ENCODE peak calls at places on chromosome 20, in seven cellular contexts. P is upper lobe of left lung, T is BJ, I is H1, B is MM.1S, D is brain microvascular endothelial cell, A is K562. Q is an unnamed sample.

GRCh38 chr20:58251979-58252591 is 23.6 kb upstream of the ANKRD60 start:
- DNase-seq in P (no peak), T (peak; percentile 57), I (no peak), B (no peak), D (peak; percentile 93), A (peak; percentile 85), Q (peak; percentile 98)

GRCh38 chr20:47927385-47927851 is 142.1 kb upstream of the SULF2 start:
- DNase-seq in P (no peak), T (no peak), I (no peak), B (no peak), D (no peak), A (no peak), Q (peak; percentile 99)

GRCh38 chr20:47487175-47487917 is 14.3 kb upstream of the NCOA3 start:
- DNase-seq in P (no peak), T (no peak), I (no peak), B (peak; percentile 98), D (peak; percentile 12), A (peak; percentile 71), Q (peak; percentile 47)

GRCh38 chr20:57133926-57134650 is 132.4 kb downstream of the BMP7 start:
- DNase-seq in P (no peak), T (no peak), I (no peak), B (no peak), D (no peak), A (no peak), Q (no peak)

GRCh38 chr20:9143926-9144325 is 75.0 kb downstream of the PLCB4 start:
- DNase-seq in P (no peak), T (no peak), I (no peak), B (no peak), D (no peak), A (no peak), Q (no peak)

GRCh38 chr20:4082406-4083102 is 67.2 kb upstream of the RNF24 start:
- DNase-seq in P (peak; percentile 92), T (no peak), I (no peak), B (peak; percentile 74), D (peak; percentile 67), A (peak; percentile 93), Q (no peak)

GRCh38 chr20:49775229-49775693 is 37.4 kb upstream of the SLC9A8 start:
- DNase-seq in P (peak; percentile 92), T (peak; percentile 24), I (peak; percentile 44), B (no peak), D (peak; percentile 38), A (peak; percentile 72), Q (peak; percentile 69)

GRCh38 chr20:58407966-58408557 is 19.0 kb downstream of the VAPB start:
- DNase-seq in P (no peak), T (no peak), I (no peak), B (peak; percentile 44), D (no peak), A (no peak), Q (peak; percentile 56)

GRCh38 chr20:49445176-49445575 is 37.3 kb downstream of the KCNB1 start:
- DNase-seq in P (no peak), T (no peak), I (no peak), B (no peak), D (no peak), A (no peak), Q (peak; percentile 11)

GRCh38 chr20:3115190-3116107 is 30.9 kb upstream of the AVP start:
- DNase-seq in P (no peak), T (no peak), I (peak; percentile 31), B (peak; percentile 38), D (peak; percentile 25), A (peak; percentile 51), Q (peak; percentile 36)

GRCh38 chr20:40073535-40074111 is 615.4 kb downstream of the MAFB start:
- DNase-seq in P (no peak), T (no peak), I (peak; percentile 36), B (no peak), D (peak; percentile 2), A (no peak), Q (no peak)

DNA sequence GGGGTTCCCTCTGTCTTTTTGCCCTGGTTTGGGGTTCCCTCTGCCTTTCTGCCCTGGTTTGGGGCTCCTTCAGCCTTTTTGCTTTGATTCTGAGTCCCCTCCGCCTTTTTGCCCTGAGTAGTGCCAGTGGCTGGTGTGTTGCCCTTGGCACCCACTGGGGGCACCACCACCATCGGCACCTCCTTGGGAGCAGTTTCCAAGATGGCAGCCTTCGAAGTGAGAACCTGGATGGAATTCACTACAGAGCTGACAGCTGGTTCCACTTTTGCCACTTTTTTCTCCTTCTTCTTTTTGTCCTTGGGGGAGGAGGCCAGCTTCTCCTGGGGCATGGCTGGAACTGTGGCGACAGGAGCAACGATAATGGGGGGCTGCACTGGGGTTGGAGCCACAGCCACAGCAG is 22.2 kb downstream of the RRBP1 start:
- DNase-seq in P (no peak), T (no peak), I (no peak), B (no peak), D (no peak), A (no peak), Q (no peak)
- TF ChIP-seq CTCF in P (no peak), T (no peak), I (peak; percentile 26), B (peak; percentile 11), D (peak; percentile 43), A (no peak), Q (no peak)

GRCh38 chr20:45140836-45141235 is 16.6 kb upstream of the WFDC12 start:
- DNase-seq in P (no peak), T (no peak), I (no peak), B (no peak), D (no peak), A (no peak), Q (no peak)

GRCh38 chr20:45138451-45139300 is 14.4 kb upstream of the WFDC12 start:
- DNase-seq in P (peak; percentile 70), T (no peak), I (peak; percentile 56), B (peak; percentile 59), D (no peak), A (peak; percentile 76), Q (peak; percentile 72)

DNA sequence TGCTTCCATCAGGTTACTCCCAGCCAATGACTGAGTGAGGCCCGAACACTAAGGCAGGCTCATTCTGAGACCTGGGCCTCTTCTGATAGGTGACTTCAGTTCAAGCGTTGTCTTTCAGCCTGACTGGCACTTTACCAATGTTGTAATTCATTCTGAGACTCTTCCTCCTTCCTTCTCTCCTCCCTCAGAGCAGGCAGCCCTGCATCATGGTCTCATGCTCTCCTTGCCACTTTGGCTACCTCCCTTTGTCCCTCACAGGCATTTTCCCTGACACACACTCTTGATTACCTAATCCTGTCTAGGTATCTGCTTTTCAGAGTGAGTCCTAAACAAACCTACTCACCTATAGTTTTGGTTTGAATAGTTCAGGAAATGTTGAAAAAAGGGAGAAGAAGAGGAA is 12.6 kb upstream of the WFDC12 start:
- DNase-seq in P (no peak), T (no peak), I (no peak), B (no peak), D (no peak), A (no peak), Q (peak; percentile 33)
- H3K4me3 ChIP-seq in P (no peak overlapping the region), T (no peak overlapping the region), I (no peak overlapping the region), B (no peak overlapping the region), D (no peak overlapping the region), A (no peak overlapping the region), Q (no peak overlapping the region)

GRCh38 chr20:695165-695866 is 19.7 kb upstream of the SCRT2 start:
- DNase-seq in P (no peak), T (no peak), I (no peak), B (no peak), D (no peak), A (no peak), Q (no peak)
- H3K27me3 ChIP-seq in P (no peaks in the 10 kb centered on the region), T (no peaks in the 10 kb centered on the region), I (no peaks in the 10 kb centered on the region), B (peaks cover 37% of the 10 kb centered on the region), D (no peaks in the 10 kb centered on the region), A (no peaks in the 10 kb centered on the region), Q (no peaks in the 10 kb centered on the region)

DNA sequence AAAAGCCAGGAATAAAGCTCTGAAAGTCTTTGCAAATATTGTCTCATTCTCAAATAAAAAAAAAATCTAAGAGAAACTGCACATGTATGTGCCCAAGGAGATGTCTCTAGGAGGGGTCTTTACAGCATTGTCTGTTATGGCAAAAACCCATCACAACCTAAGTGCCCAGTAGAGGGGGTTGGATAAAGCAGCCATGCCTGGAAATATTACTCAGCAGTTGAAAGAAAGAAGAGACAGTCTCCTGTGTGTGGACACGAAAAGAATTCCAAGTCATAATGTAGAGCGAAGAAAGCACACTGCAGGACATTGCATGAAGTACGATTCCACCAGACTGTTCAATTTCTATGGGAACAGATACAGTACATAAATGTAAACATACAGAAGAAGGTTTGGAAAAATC is 7.3 kb upstream of the TGM2 start:
- DNase-seq in P (no peak), T (no peak), I (no peak), B (no peak), D (peak; percentile 60), A (peak; percentile 14), Q (peak; percentile 49)
- TF ChIP-seq CTCF in P (no peak), T (peak; percentile 42), I (no peak), B (no peak), D (peak; percentile 73), A (peak; percentile 19), Q (peak; percentile 17)

GRCh38 chr20:17806739-17807441 is 107.1 kb downstream of the BANF2 start:
- DNase-seq in P (no peak), T (peak; percentile 49), I (no peak), B (no peak), D (peak; percentile 58), A (peak; percentile 20), Q (no peak)
- H3K4me3 ChIP-seq in P (no peak overlapping the region), T (no peak overlapping the region), I (no peak overlapping the region), B (no peak overlapping the region), D (no peak overlapping the region), A (no peak overlapping the region), Q (no peak overlapping the region)

GRCh38 chr20:44756011-44756688 is 10.5 kb downstream of the KCNK15 start:
- DNase-seq in P (no peak), T (no peak), I (no peak), B (no peak), D (no peak), A (no peak), Q (no peak)

GRCh38 chr20:44759595-44759994 is 13.9 kb downstream of the KCNK15 start:
- DNase-seq in P (no peak), T (no peak), I (no peak), B (no peak), D (no peak), A (no peak), Q (no peak)

GRCh38 chr20:44758247-44759101 is 12.8 kb downstream of the KCNK15 start:
- DNase-seq in P (no peak), T (no peak), I (no peak), B (no peak), D (no peak), A (no peak), Q (no peak)

GRCh38 chr20:44754554-44754953 is 8.9 kb downstream of the KCNK15 start:
- DNase-seq in P (no peak), T (no peak), I (no peak), B (no peak), D (no peak), A (no peak), Q (no peak)

DNA sequence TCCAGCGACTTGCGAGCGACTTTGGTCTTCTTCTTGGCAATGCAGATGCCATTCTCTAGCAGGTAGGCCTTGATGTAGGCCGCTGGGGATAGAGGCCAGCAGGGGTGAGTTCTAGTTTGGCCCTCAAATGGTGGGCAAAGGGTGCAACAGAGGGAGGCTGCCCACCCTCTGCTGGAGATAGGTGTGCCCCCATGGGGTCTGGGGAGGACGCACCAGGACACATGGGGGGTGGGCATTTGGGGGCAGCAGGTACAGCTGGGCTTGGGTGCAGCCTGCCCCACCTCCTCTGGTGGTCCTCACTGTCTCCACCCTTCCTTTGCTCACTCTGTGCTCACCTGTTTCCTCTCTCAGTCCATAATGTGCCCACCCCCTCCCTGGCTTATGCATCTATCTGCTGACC is 11.3 kb downstream of the KCNK15 start:
- DNase-seq in P (no peak), T (no peak), I (no peak), B (no peak), D (no peak), A (no peak), Q (no peak)
- H3K27me3 ChIP-seq in P (no peaks in the 10 kb centered on the region), T (peaks cover 10% of the 10 kb centered on the region), I (no peaks in the 10 kb centered on the region), B (peaks cover 80% of the 10 kb centered on the region), D (peaks cover 16% of the 10 kb centered on the region), A (peaks cover 84% of the 10 kb centered on the region), Q (peaks cover 17% of the 10 kb centered on the region)

GRCh38 chr20:31790401-31790800 is 28.8 kb upstream of the MYLK2 start:
- DNase-seq in P (no peak), T (no peak), I (no peak), B (no peak), D (no peak), A (no peak), Q (no peak)
- TF ChIP-seq CTCF in P (no peak), T (no peak), I (no peak), B (no peak), D (no peak), A (no peak), Q (no peak)